ENCODE peak calls at places on chromosomes 16 and 17, in seven cellular contexts. R is upper lobe of right lung; B is naive thymus-derived CD4-positive, alpha-beta T cell; L is pancreas; A is HepG2; D is tibial nerve; U is CD8-positive, alpha-beta memory T cell. E is an unnamed sample. For H3K4me1, the result is how much of the 10 kb centered on the place peaks cover.

GRCh38 chr16:89431158-89431584 is 59.2 kb downstream of the ANKRD11 start:
- DNase-seq in L (no peak), U (no peak), R (no peak), B (no peak), D (no peak), A (no peak), E (no peak)

GRCh38 chr17:82803606-82804005 is 36.2 kb downstream of the ZNF750 start:
- DNase-seq in U (no peak), R (no peak), B (no peak), A (no peak), D (no peak), L (no peak), E (no peak)

GRCh38 chr17:27294689-27295630 is 1.0 kb downstream of the WSB1 start:
- DNase-seq in B (peak), D (peak), R (no peak), U (peak), L (peak), A (peak), E (peak)

GRCh38 chr16:1758923-1759322 is 12.4 kb downstream of the NME3 start:
- DNase-seq in B (no peak), U (no peak), D (no peak), R (no peak), A (no peak), L (no peak), E (no peak)

GRCh38 chr17:36939944-36940312 is 2.7 kb downstream of the LHX1 start:
- DNase-seq in B (no peak), R (no peak), A (no peak), U (no peak), L (no peak), D (no peak), E (no peak)

GRCh38 chr16:23967775-23968571 is 132.2 kb downstream of the PRKCB start:
- DNase-seq in B (no peak), U (no peak), D (no peak), R (no peak), L (no peak), A (peak), E (no peak)

GRCh38 chr17:55384833-55385232 is 36.8 kb downstream of the MMD start:
- DNase-seq in R (no peak), D (no peak), B (no peak), L (no peak), A (no peak), U (no peak), E (no peak)

GRCh38 chr17:59761385-59762021 is 54.0 kb downstream of the VMP1 start:
- DNase-seq in R (no peak), D (no peak), U (no peak), A (peak), B (no peak), L (no peak), E (no peak)

GRCh38 chr17:63926164-63926563 is 6.0 kb downstream of the CD79B start:
- DNase-seq in R (no peak), L (no peak), D (no peak), U (no peak), A (no peak), B (no peak), E (no peak)

GRCh38 chr17:47703191-47703591 is 9.2 kb downstream of the TBKBP1 start:
- DNase-seq in L (no peak), U (peak), B (no peak), A (no peak), R (peak), D (no peak), E (no peak)

GRCh38 chr17:17659340-17659739 is 21.9 kb upstream of the RAI1 start:
- DNase-seq in R (no peak), U (no peak), L (no peak), B (no peak), D (no peak), A (no peak), E (no peak)

GRCh38 chr16:87956771-87957279 is 5.6 kb downstream of the BANP start:
- DNase-seq in U (no peak), A (peak), L (no peak), R (no peak), B (no peak), D (no peak), E (no peak)

GRCh38 chr17:32157225-32157624 is 14.9 kb downstream of the RHOT1 start:
- DNase-seq in D (no peak), B (no peak), A (no peak), L (no peak), U (no peak), R (no peak), E (no peak)

GRCh38 chr16:35203636-35204035 is 1744.2 kb downstream of the TP53TG3F start:
- DNase-seq in U (no peak), D (no peak), B (no peak), A (no peak), R (no peak), L (no peak), E (no peak)

GRCh38 chr16:86945166-86945900 is 367.0 kb downstream of the FOXL1 start:
- DNase-seq in B (no peak), D (no peak), R (peak), U (no peak), A (no peak), L (no peak), E (no peak)

GRCh38 chr16:11208916-11209665 is 46.9 kb downstream of the SOCS1 start:
- DNase-seq in D (no peak), U (no peak), R (no peak), L (no peak), B (no peak), A (no peak), E (no peak)

GRCh38 chr17:1331708-1332107 is 52.2 kb downstream of the TRARG1 start:
- DNase-seq in A (no peak), U (no peak), B (peak), D (no peak), L (no peak), R (peak), E (no peak)

GRCh38 chr17:4541328-4542002 is 13.7 kb downstream of the MYBBP1A start:
- DNase-seq in U (no peak), D (no peak), L (no peak), R (no peak), B (no peak), A (no peak), E (no peak)

GRCh38 chr17:43431741-43432523 is 33.1 kb downstream of the ARL4D start:
- DNase-seq in L (no peak), A (no peak), R (no peak), D (peak), B (no peak), U (no peak), E (peak)

DNA sequence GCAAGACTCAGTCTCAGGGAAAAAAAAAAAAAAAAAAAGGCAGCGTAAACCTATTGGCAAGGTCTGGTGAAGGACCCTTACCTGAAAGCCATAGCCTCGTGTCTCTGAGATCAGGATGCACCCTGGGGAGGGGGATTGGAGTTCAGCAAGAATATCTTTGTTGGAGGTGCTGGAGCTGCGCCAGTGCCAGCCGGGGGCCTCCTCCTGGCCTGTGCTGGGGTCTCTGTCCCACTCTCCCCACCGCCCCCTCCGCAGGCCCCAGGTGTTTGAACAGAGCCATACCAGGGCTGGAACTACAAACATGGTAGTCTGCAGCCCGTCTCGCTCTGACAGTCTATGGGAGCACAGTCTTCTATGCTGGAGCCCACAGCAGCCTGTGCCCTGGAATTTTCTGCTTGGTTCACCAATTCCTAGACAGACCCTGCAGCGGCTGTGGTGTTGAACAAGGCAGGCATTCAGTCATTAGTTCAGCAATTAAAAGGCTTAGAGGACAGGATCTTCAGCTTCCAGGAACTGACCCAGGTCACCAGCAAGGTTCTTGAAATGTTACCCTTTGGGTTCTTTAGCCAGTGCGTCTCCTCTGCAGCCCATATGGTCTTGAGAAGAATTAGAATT is 42.2 kb upstream of the KIFC3 start:
- DNase-seq in D (no peak), L (no peak), U (no peak), R (no peak), A (no peak), B (no peak), E (no peak)
- H3K4me1 ChIP-seq in D (under half), L (under half), U (under half), R (under half), A (half or more), B (under half), E (under half)

GRCh38 chr16:50507397-50507796 is 40.8 kb upstream of the NKD1 start:
- DNase-seq in R (no peak), U (no peak), B (no peak), L (no peak), A (no peak), D (no peak), E (no peak)
- H3K4me1 ChIP-seq in R (under half), U (under half), B (under half), L (under half), A (half or more), D (under half), E (under half)

GRCh38 chr17:29862951-29863350 is 67.1 kb downstream of the SSH2 start:
- DNase-seq in L (no peak), D (no peak), A (no peak), R (no peak), U (no peak), B (no peak), E (no peak)

GRCh38 chr17:29870836-29871430 is 59.1 kb downstream of the SSH2 start:
- DNase-seq in D (no peak), A (no peak), L (no peak), B (no peak), R (no peak), U (no peak), E (no peak)

GRCh38 chr17:29862127-29862526 is 67.9 kb downstream of the SSH2 start:
- DNase-seq in L (no peak), B (no peak), R (no peak), A (no peak), U (no peak), D (no peak), E (no peak)

GRCh38 chr17:29867643-29868181 is 62.3 kb downstream of the SSH2 start:
- DNase-seq in L (no peak), B (no peak), R (no peak), A (no peak), U (no peak), D (no peak), E (no peak)

DNA sequence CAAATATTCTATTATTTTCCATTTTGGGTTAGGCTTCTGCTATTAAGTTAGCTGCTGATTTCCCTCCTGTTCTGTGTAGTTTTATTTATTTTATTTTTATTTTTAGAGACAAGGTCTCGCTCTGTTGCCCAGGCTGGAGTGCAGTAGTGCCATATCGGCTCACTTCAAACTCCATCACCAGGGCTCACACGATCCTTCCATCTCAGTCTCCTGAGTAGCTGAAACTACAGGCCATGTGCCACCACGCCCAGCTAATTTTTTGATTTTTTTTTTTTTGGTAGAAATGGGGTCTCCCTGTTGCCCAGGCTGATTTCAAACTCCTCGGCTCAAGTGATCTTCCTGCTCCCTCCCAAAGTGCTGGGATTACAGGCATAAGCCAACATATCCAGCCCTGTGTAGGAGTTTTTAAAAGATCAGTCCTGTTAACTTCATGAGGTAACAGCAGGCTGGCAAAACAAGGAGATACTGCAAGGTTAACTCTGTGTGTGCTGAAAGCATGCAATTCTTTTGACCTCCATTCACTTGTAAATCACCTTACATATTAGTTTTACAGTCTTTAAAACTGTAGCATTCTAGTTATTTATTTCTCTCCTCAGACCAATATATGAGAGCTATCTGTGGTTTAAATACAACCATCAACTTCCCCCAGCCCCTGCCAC is 63.2 kb downstream of the SSH2 start:
- DNase-seq in B (no peak), A (no peak), L (no peak), U (no peak), D (no peak), R (no peak), E (no peak)
- H3K4me1 ChIP-seq in B (under half), A (under half), L (under half), U (under half), D (under half), R (under half), E (under half)

GRCh38 chr16:2852731-2853507 is 5.1 kb downstream of the PRSS22 start:
- DNase-seq in U (no peak), B (no peak), R (no peak), D (no peak), L (no peak), A (no peak), E (no peak)

GRCh38 chr16:2845116-2845515 is 12.9 kb downstream of the PRSS22 start:
- DNase-seq in B (no peak), A (no peak), U (no peak), R (no peak), D (no peak), L (no peak), E (no peak)

GRCh38 chr16:2852003-2852730 is 5.8 kb downstream of the PRSS22 start:
- DNase-seq in D (no peak), A (no peak), L (no peak), B (no peak), R (no peak), U (no peak), E (no peak)

GRCh38 chr16:2846511-2847310 is 11.3 kb downstream of the PRSS22 start:
- DNase-seq in A (no peak), L (no peak), B (no peak), D (no peak), U (peak), R (no peak), E (no peak)

GRCh38 chr16:2848933-2849332 is 9.0 kb downstream of the PRSS22 start:
- DNase-seq in R (no peak), L (no peak), D (no peak), U (no peak), B (no peak), A (no peak), E (no peak)
- H3K4me1 ChIP-seq in R (under half), L (under half), D (under half), U (under half), B (under half), A (under half), E (under half)

DNA sequence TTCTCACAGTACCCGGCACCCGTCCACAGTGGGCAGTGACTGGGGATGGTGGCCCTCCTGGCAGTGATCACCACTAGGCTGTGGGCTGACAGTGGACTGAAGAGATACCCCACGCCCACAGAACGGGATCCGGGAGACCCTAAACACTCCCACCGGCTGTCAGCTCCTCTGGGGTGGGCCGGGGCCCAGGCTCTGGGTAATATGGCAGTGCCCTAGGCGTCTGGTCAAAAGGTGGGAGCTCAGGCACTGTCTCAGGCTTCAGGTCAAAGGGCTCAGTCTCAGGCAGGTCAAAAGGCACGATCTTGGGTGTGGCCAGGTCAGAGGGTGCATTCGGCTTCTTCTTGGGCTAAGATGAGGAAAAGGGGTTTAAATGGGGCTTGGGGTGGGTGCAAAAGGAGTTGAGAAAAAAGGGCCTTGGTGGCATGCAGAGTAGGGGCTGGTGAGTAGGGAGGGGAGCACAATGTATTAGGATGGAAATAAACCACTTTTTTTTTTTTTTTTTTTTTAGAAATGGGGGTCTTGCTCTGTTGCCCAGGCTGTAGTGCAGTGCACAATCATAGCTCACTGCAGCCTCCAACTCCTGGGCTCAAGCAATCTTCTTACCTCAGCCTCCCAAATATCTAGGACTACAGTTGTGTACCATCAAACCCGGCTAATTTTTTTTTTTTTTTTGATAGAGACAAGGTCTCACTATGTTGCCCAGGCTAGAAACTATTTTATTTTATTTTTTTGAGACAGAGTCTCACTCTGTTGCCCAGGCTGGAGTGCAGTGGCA is 11.0 kb downstream of the CAVIN1 start:
- DNase-seq in L (no peak), A (no peak), U (no peak), B (no peak), D (no peak), R (no peak), E (no peak)
- H3K4me1 ChIP-seq in L (under half), A (under half), U (under half), B (under half), D (half or more), R (half or more), E (half or more)

GRCh38 chr17:57861737-57862409 is 12.0 kb upstream of the MRPS23 start:
- DNase-seq in A (peak), U (no peak), L (peak), R (peak), D (peak), B (no peak), E (peak)
- H3K4me1 ChIP-seq in A (half or more), U (under half), L (under half), R (under half), D (half or more), B (under half), E (under half)

GRCh38 chr17:40107266-40107980 is 7.0 kb upstream of the NR1D1 start:
- DNase-seq in L (no peak), B (peak), A (peak), U (peak), D (peak), R (no peak), E (no peak)

GRCh38 chr17:40106760-40107265 is 6.4 kb upstream of the NR1D1 start:
- DNase-seq in R (no peak), U (no peak), A (no peak), L (no peak), D (peak), B (no peak), E (no peak)

GRCh38 chr17:40104570-40105471 is 4.4 kb upstream of the NR1D1 start:
- DNase-seq in A (no peak), L (no peak), B (no peak), R (no peak), U (no peak), D (peak), E (no peak)

GRCh38 chr17:40103742-40104095 is 3.3 kb upstream of the NR1D1 start:
- DNase-seq in L (no peak), B (no peak), U (no peak), D (no peak), R (no peak), A (no peak), E (no peak)

DNA sequence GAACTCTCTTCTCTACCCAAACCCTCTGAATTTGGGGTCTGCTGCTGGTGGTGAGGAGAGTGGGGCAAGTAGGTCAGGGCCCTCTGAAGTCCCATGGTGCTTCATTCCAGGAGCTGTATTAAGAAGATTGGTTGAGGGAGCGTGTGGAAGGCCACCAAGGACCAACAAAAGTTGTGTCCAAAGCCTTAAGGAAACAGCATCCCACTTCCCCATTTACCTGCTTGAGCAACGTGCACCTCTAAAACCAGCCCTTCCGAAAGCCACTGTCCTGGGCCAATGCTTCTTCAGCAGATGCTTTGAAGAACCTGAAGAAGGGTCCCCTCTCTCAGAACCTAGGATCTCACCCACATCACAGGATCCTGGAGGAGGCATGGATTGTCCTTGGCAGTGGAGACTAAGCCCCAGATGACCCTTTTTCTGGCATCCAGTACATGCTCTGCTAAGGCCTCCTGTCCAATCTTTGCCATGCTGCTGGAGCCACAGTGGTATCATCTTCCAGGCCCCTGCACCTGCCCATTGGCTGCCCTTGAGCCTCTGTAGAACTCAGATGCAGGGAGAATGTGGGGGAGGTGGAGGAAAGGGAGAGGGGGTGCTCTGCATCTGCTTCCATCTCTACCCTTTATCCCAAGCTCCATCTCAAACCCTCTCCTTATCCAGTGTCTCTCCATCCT is 5.8 kb upstream of the NR1D1 start:
- DNase-seq in U (no peak), D (no peak), A (no peak), R (no peak), B (no peak), L (no peak), E (no peak)
- H3K4me1 ChIP-seq in U (half or more), D (half or more), A (half or more), R (half or more), B (half or more), L (half or more), E (under half)

DNA sequence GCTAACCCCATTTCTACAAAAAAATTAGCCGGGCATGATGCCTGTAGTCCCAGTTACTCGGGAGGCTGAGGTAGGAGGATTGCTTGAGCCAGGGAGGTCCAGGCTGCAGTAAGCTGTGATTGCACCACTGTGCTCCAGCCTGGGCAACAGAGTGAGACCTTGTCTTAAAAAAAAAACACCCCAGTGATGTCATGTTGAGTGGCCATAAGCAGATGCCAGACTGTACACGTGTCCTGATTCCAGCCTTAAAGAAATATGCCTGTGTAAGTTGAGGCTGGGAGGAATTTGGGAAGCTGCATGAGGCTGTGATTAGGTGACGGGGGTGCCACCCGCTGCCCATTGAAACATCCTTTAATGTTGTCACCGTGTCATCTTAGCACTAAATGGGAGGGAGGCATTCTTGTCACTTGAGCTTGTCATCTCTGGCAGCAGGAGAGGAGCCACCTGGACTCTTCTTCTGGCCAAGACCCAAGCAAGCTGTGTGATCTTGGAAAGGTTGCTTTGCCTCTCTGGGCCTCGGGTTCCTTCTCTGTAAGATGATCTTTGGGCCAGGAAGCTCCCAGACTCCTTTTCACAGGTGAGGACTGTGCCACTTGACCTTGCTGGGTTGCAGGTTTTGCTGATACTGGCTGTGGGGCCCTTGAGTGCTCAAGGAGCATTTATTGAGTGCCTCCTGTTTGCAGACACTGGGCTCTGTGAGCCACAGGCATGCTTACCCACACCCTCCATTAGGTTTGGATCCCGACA is 98.3 kb upstream of the CIBAR2 start:
- DNase-seq in D (no peak), U (no peak), L (no peak), R (no peak), A (no peak), B (no peak), E (no peak)
- H3K4me1 ChIP-seq in D (half or more), U (under half), L (under half), R (under half), A (half or more), B (under half), E (under half)

E was measured in tibial artery.